ENCODE peak calls at places on chromosomes 1 and 21, in six cellular contexts. J, M, T, F, Z and R are unnamed samples.

GRCh38 chr1:71043061-71043460 is 4.6 kb downstream of the PTGER3 start:
- DNase-seq in T (no peak), Z (no peak), J (no peak), F (no peak), M (no peak), R (no peak)

GRCh38 chr1:2505461-2505994 is 20.9 kb downstream of the PANK4 start:
- DNase-seq in J (no peak), F (no peak), Z (no peak), M (no peak), T (no peak), R (no peak)

GRCh38 chr1:175599212-175599681 is 144.1 kb downstream of the TNR start:
- DNase-seq in M (no peak), Z (no peak), T (no peak), J (no peak), F (no peak), R (no peak)

GRCh38 chr1:219329606-219330005 is 155.9 kb downstream of the LYPLAL1 start:
- DNase-seq in Z (no peak), M (no peak), J (no peak), T (peak; percentile 64), F (no peak), R (no peak)

GRCh38 chr1:48728599-48728998 is 48.1 kb downstream of the BEND5 start:
- DNase-seq in J (no peak), Z (no peak), T (no peak), M (no peak), F (no peak), R (no peak)

GRCh38 chr21:35382696-35383095 is 333.6 kb upstream of the RUNX1 start:
- DNase-seq in M (no peak), T (no peak), F (no peak), J (no peak), Z (no peak), R (no peak)

GRCh38 chr21:43571976-43572375 is 87.3 kb downstream of the HSF2BP start:
- DNase-seq in M (no peak), J (no peak), Z (no peak), T (no peak), F (no peak), R (no peak)

GRCh38 chr21:44337428-44337827 is 1.8 kb downstream of the CFAP410 start:
- DNase-seq in Z (no peak), F (no peak), T (no peak), M (no peak), J (no peak), R (no peak)

GRCh38 chr1:95034506-95034905 is 38.2 kb downstream of the ALG14 start:
- DNase-seq in T (no peak), M (no peak), F (no peak), J (no peak), Z (no peak), R (no peak)

GRCh38 chr1:30325999-30326398 is 397.4 kb downstream of the MATN1 start:
- DNase-seq in M (no peak), J (no peak), T (no peak), Z (no peak), F (no peak), R (peak; percentile 11)

GRCh38 chr21:45905196-45905595 is 76.4 kb upstream of the COL6A1 start:
- DNase-seq in T (no peak), J (no peak), Z (no peak), F (no peak), M (no peak), R (no peak)

GRCh38 chr1:111290640-111291039 is at the start of gene CHIA:
- DNase-seq in F (peak; percentile 82), T (no peak), J (no peak), M (no peak), Z (no peak), R (no peak)

GRCh38 chr1:25813734-25814471 is 5.9 kb upstream of the MTFR1L start:
- DNase-seq in M (no peak), Z (no peak), T (no peak), F (no peak), J (no peak), R (no peak)

GRCh38 chr1:182589931-182590330 is 875 bp upstream of the RNASEL start:
- DNase-seq in J (no peak), Z (no peak), T (no peak), M (no peak), F (no peak), R (no peak)

GRCh38 chr21:26405071-26405470 is 168.0 kb downstream of the CYYR1 start:
- DNase-seq in F (no peak), Z (no peak), J (peak; percentile 30), T (no peak), M (no peak), R (no peak)

GRCh38 chr1:6460349-6461236 is 5.4 kb downstream of the TNFRSF25 start:
- DNase-seq in F (no peak), T (no peak), J (no peak), M (peak; percentile 86), Z (peak; percentile 72), R (peak; percentile 36)

GRCh38 chr1:70994753-70995152 is 52.9 kb downstream of the PTGER3 start:
- DNase-seq in F (no peak), T (no peak), M (no peak), J (no peak), Z (no peak), R (no peak)

GRCh38 chr1:173332026-173332425 is 124.9 kb upstream of the TNFSF4 start:
- DNase-seq in M (no peak), F (no peak), T (peak; percentile 38), Z (no peak), J (peak; percentile 72), R (no peak)

GRCh38 chr1:65170511-65171142 is 22.6 kb downstream of the AK4 start:
- DNase-seq in Z (no peak), M (no peak), F (no peak), T (no peak), J (peak; percentile 47), R (peak; percentile 72)

GRCh38 chr1:54649130-54649898 is 7.7 kb downstream of the MROH7 start:
- DNase-seq in F (no peak), Z (no peak), J (no peak), M (no peak), T (no peak), R (no peak)

GRCh38 chr1:67701876-67702275 is 16.9 kb downstream of the GADD45A start:
- DNase-seq in F (no peak), Z (no peak), J (no peak), M (no peak), T (no peak), R (no peak)

GRCh38 chr1:47755368-47755990 is 241.7 kb downstream of the TRABD2B start:
- DNase-seq in J (no peak), T (no peak), M (peak; percentile 10), Z (peak; percentile 13), F (no peak), R (peak; percentile 35)

GRCh38 chr1:207868769-207869721 is 41.9 kb downstream of the CD34 start:
- DNase-seq in T (no peak), F (peak; percentile 77), J (peak; percentile 90), M (peak; percentile 74), Z (peak; percentile 51), R (peak; percentile 83)

GRCh38 chr1:1899266-1899966 is 8.5 kb upstream of the GNB1 start:
- DNase-seq in T (no peak), F (no peak), M (no peak), Z (no peak), J (no peak), R (no peak)

GRCh38 chr1:19208710-19209438 is 1.2 kb downstream of the UBR4 start:
- DNase-seq in Z (no peak), J (peak; percentile 29), T (no peak), F (no peak), M (no peak), R (no peak)

GRCh38 chr1:185045793-185046441 is 559 bp downstream of the RNF2 start:
- DNase-seq in T (no peak), F (no peak), Z (no peak), M (no peak), J (peak; percentile 46), R (peak; percentile 30)

GRCh38 chr1:2800664-2801045 is 838 bp downstream of the TTC34 start:
- DNase-seq in M (no peak), T (no peak), Z (no peak), J (no peak), F (no peak), R (no peak)

GRCh38 chr1:215257280-215257679 is 174.7 kb downstream of the KCNK2 start:
- DNase-seq in F (no peak), T (no peak), M (no peak), Z (no peak), J (no peak), R (no peak)

GRCh38 chr1:7388488-7389185 is 382.5 kb upstream of the VAMP3 start:
- DNase-seq in M (no peak), Z (no peak), T (no peak), F (no peak), J (peak; percentile 25), R (peak; percentile 21)

GRCh38 chr21:42056996-42057689 is 14.0 kb upstream of the UMODL1 start:
- DNase-seq in F (peak; percentile 75), T (peak; percentile 28), Z (no peak), J (peak; percentile 88), M (no peak), R (peak; percentile 85)

GRCh38 chr1:182182311-182182710 is 120.8 kb upstream of the ZNF648 start:
- DNase-seq in J (no peak), F (no peak), T (no peak), Z (no peak), M (no peak), R (no peak)

GRCh38 chr21:43325036-43325435 is 101.9 kb downstream of the SIK1 start:
- DNase-seq in T (no peak), Z (no peak), M (no peak), F (no peak), J (no peak), R (no peak)

GRCh38 chr21:41612674-41613250 is 104.8 kb upstream of the TMPRSS2 start:
- DNase-seq in T (peak; percentile 28), Z (no peak), J (peak; percentile 94), F (peak; percentile 63), M (no peak), R (peak; percentile 65)

GRCh38 chr1:230568008-230568407 is 74.3 kb upstream of the COG2 start:
- DNase-seq in M (peak; percentile 33), T (peak; percentile 10), Z (no peak), F (no peak), J (no peak), R (peak; percentile 56)

GRCh38 chr1:66210653-66211052 is 323.3 kb upstream of the SGIP1 start:
- DNase-seq in M (no peak), T (no peak), J (no peak), F (no peak), Z (no peak), R (no peak)